ENCODE peak calls at places on chromosomes 6 and 20, in eight cellular contexts. N, B, P, T, F, U, E and M are unnamed samples.
A peak's percentile ranks its signal among the peaks of the same experiment; 100 is the strongest.

GRCh38 chr6:141981190-141981589 is 151.5 kb upstream of the GJE1 start:
- DNase-seq in E (no peak), N (no peak), T (no peak), U (no peak), F (no peak), P (no peak), B (no peak), M (no peak)

GRCh38 chr20:20211274-20211987 is 156.5 kb upstream of the INSM1 start:
- DNase-seq in T (no peak), P (no peak), B (no peak), E (no peak), F (no peak), N (no peak), U (no peak), M (no peak)

GRCh38 chr6:165893431-165893830 is 230.4 kb upstream of the PDE10A start:
- DNase-seq in U (no peak), P (no peak), E (no peak), B (no peak), F (no peak), N (no peak), T (no peak), M (no peak)

GRCh38 chr6:170292778-170293164 is 1.9 kb upstream of the DLL1 start:
- DNase-seq in P (no peak), T (no peak), F (no peak), N (no peak), U (no peak), E (no peak), B (no peak), M (no peak)

GRCh38 chr6:167145468-167145867 is 12.3 kb downstream of the GPR31 start:
- DNase-seq in P (no peak), U (no peak), T (no peak), N (no peak), B (no peak), F (no peak), E (no peak), M (no peak)

GRCh38 chr20:3818155-3819151 is 1.9 kb upstream of the AP5S1 start:
- DNase-seq in T (peak; percentile 89), B (no peak), F (peak; percentile 64), E (peak; percentile 76), U (peak; percentile 65), P (no peak), N (no peak), M (peak; percentile 54)

GRCh38 chr6:85684125-85684808 is 41.6 kb upstream of the SYNCRIP start:
- DNase-seq in U (no peak), N (no peak), P (no peak), F (no peak), B (no peak), T (no peak), E (no peak), M (no peak)

GRCh38 chr6:166097914-166098522 is 69.6 kb downstream of the TBXT start:
- DNase-seq in U (peak; percentile 47), F (peak; percentile 72), E (peak; percentile 85), B (peak; percentile 85), T (peak; percentile 83), N (no peak), P (peak; percentile 71), M (peak; percentile 54)

GRCh38 chr6:68238097-68238597 is 396.9 kb upstream of the ADGRB3 start:
- DNase-seq in T (no peak), N (no peak), P (no peak), U (peak; percentile 76), E (peak; percentile 15), B (no peak), F (no peak), M (no peak)

GRCh38 chr20:32600681-32601237 is 15.6 kb upstream of the NOL4L start:
- DNase-seq in U (peak; percentile 5), T (no peak), F (no peak), B (no peak), E (no peak), N (no peak), P (no peak), M (no peak)

GRCh38 chr6:113050010-113050893 is 703.1 kb downstream of the RFPL4B start:
- DNase-seq in N (no peak), F (no peak), P (no peak), B (no peak), U (peak; percentile 58), E (peak; percentile 51), T (peak; percentile 28), M (no peak)

GRCh38 chr6:7316658-7317533 is 3.9 kb upstream of the SSR1 start:
- DNase-seq in U (no peak), F (no peak), P (no peak), T (peak; percentile 15), B (no peak), E (no peak), N (no peak), M (no peak)

GRCh38 chr6:87722831-87723726 is 21.0 kb upstream of the AKIRIN2 start:
- DNase-seq in P (peak; percentile 87), U (peak; percentile 95), B (peak; percentile 70), E (peak; percentile 84), N (peak; percentile 12), T (peak; percentile 84), F (peak; percentile 72), M (peak; percentile 79)

GRCh38 chr6:101001012-101001411 is 119.9 kb upstream of the ASCC3 start:
- DNase-seq in F (no peak), P (no peak), U (no peak), T (no peak), E (no peak), N (no peak), B (no peak), M (no peak)

GRCh38 chr6:108711094-108711493 is 137.1 kb upstream of the ARMC2 start:
- DNase-seq in T (no peak), N (no peak), P (no peak), E (no peak), F (no peak), U (no peak), B (no peak), M (no peak)

DNA sequence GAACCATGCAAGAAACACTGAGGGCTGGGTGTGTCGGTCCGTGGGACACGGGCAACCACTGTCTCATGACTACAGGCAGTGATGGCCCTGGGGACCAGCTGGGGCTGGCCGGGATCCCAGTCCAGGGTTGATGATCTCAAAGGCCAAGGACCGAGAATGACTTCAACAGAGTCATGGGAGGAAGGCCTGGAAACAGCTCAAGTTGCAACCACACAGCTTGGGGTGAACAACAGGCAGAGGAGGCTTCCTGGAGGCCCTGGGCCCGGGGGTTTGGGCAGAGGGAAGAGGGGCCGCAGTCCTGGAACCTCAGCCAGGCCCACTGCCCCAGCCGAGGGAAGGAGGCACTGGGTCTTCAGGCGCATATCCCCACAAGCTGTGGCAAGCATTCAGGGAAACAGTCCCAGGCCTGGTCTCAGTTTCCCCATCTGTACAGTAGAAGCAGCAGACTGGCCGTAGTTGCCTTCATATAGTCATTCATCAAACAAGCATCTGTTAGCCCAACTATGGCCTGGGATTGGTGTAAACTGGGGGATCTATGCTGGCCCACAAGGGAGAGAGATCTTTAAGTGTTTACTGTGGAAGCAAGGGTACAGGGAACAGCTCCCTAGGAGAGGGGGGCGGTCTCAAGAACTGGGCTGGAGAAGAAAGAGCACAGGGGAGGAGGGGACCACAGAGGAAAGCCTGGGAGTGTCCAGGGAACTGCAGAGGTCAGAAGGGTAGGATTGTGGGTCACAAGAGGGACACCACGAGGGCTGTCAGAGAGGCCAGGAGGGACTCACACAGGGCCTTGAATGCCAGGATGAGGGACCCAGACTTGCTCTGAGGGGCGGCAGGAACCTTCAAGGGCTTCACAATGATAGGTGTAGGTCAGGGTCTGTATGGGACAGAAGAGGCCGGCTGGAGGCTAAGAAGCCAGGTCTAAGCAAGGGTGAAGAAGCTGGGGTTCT is 2.1 kb downstream of the MYL9 start:
- DNase-seq in P (peak; percentile 98), T (no peak), U (peak; percentile 64), N (no peak), B (no peak), E (peak; percentile 77), F (peak; percentile 88), M (no peak)
- H3K4me3 ChIP-seq in P (peak overlapping the region; percentile 99), T (no peak overlapping the region), U (peak overlapping the region; percentile 86), N (peak overlapping the region; percentile 56), B (peak overlapping the region; percentile 69), E (peak overlapping the region; percentile 92), F (peak overlapping the region; percentile 90), M (peak overlapping the region; percentile 63)

DNA sequence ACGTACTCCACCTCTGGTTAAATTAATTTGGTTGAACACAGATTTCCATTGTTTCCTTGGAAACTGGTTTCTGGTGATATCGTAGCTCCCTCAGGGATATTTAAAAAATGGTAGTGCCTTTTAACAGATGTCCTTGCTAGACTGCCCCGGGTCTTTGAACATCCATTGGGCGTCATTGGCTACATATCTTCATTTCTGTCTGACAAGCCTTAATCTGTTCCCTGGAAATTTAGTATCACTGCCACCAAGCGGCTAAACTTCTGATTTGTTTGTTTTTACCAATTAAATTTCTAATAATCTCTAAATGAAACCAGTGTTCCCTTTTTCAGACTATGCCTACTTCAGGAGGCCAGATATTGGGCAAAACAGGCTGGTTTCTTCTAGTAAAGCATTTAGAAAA is 249.3 kb downstream of the ZFAND3 start:
- DNase-seq in P (no peak), F (peak; percentile 21), E (no peak), B (no peak), N (no peak), T (no peak), U (no peak), M (no peak)
- TF ChIP-seq CTCF in P (no peak), F (no peak), E (no peak), B (no peak), N (no peak), T (peak; percentile 15), U (no peak), M (peak; percentile 59)

GRCh38 chr6:31472259-31472658 is 25.7 kb upstream of the MICB start:
- DNase-seq in F (no peak), P (no peak), N (no peak), B (no peak), U (no peak), T (no peak), E (no peak), M (no peak)
- H3K27ac ChIP-seq in F (no peak overlapping the region), P (no peak overlapping the region), N (no peak overlapping the region), B (no peak overlapping the region), U (no peak overlapping the region), T (no peak overlapping the region), E (no peak overlapping the region), M (no peak overlapping the region)

DNA sequence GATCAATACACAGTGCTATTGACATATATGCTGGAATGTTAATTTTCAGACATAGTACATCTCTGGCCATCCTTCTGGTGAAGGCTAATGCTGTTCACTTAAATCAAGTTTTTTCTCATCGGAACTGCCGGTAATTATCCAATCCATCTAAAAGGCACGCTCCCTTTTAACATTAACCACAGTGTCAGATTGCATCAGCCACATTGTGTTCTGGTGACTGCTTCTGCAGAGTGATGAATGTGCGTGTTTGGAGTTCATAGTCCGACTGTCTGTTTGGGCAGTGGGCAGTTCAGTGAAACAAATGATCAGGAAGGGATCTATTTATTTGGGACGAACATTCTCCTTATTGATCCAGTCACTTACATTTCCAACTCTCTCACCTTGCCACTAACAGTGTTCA is 49.5 kb downstream of the SOBP start:
- DNase-seq in P (no peak), T (no peak), B (no peak), U (peak; percentile 70), F (no peak), E (no peak), N (no peak), M (no peak)
- H3K4me3 ChIP-seq in P (no peak overlapping the region), T (no peak overlapping the region), B (no peak overlapping the region), U (no peak overlapping the region), F (no peak overlapping the region), E (no peak overlapping the region), N (no peak overlapping the region), M (no peak overlapping the region)